ENCODE peak calls at places on chromosomes 16 and 17, in five cellular contexts. I, W, A, E and L are unnamed samples.

GRCh38 chr17:3974138-3974687 is 10.0 kb upstream of the ATP2A3 start:
- DNase-seq in I (no peak), W (no peak), A (no peak), E (no peak), L (no peak)

GRCh38 chr16:79599837-79600635 is 501 bp downstream of the MAF start:
- DNase-seq in I (peak; percentile 49), W (peak; percentile 51), A (peak; percentile 72), E (peak; percentile 63), L (peak; percentile 69)

GRCh38 chr17:28282596-28282995 is 36.4 kb upstream of the TMEM97 start:
- DNase-seq in I (peak; percentile 64), W (no peak), A (no peak), E (no peak), L (no peak)

GRCh38 chr16:31325171-31325570 is 29.8 kb upstream of the ITGAX start:
- DNase-seq in I (no peak), W (no peak), A (no peak), E (no peak), L (no peak)

GRCh38 chr16:29821663-29822115 is 1.4 kb downstream of the MVP start:
- DNase-seq in I (peak; percentile 64), W (peak; percentile 54), A (peak; percentile 61), E (no peak), L (no peak)

GRCh38 chr17:4394208-4395110 is 28.0 kb upstream of the UBE2G1 start:
- DNase-seq in I (no peak), W (no peak), A (no peak), E (no peak), L (no peak)

GRCh38 chr17:10318540-10318939 is 54.3 kb downstream of the MYH13 start:
- DNase-seq in I (no peak), W (no peak), A (no peak), E (no peak), L (no peak)

GRCh38 chr17:81239714-81240555 is 817 bp downstream of the NDUFAF8 start:
- DNase-seq in I (peak; percentile 54), W (no peak), A (no peak), E (peak; percentile 25), L (peak; percentile 31)

GRCh38 chr17:71024172-71024571 is 854.8 kb downstream of the KCNJ2 start:
- DNase-seq in I (no peak), W (no peak), A (no peak), E (no peak), L (no peak)

GRCh38 chr16:57667526-57668258 is 414 bp upstream of the ADGRG3 start:
- DNase-seq in I (peak; percentile 54), W (peak; percentile 50), A (no peak), E (peak; percentile 59), L (no peak)

GRCh38 chr17:45851464-45851863 is 6.8 kb downstream of the SPPL2C start:
- DNase-seq in I (no peak), W (no peak), A (no peak), E (no peak), L (no peak)

GRCh38 chr17:13508916-13509315 is 92.8 kb downstream of the HS3ST3A1 start:
- DNase-seq in I (no peak), W (no peak), A (no peak), E (no peak), L (no peak)

GRCh38 chr17:80283116-80283852 is 22.6 kb downstream of the RNF213 start:
- DNase-seq in I (no peak), W (no peak), A (no peak), E (no peak), L (no peak)

GRCh38 chr16:87829988-87830672 is 39.2 kb downstream of the SLC7A5 start:
- DNase-seq in I (peak; percentile 75), W (no peak), A (no peak), E (no peak), L (no peak)

GRCh38 chr16:48963901-48964615 is 317.6 kb downstream of the CBLN1 start:
- DNase-seq in I (peak; percentile 36), W (no peak), A (no peak), E (no peak), L (no peak)

GRCh38 chr17:82890926-82891678 is 51.3 kb upstream of the ZNF750 start:
- DNase-seq in I (no peak), W (peak; percentile 25), A (no peak), E (no peak), L (no peak)

GRCh38 chr17:82890339-82890730 is 50.5 kb upstream of the ZNF750 start:
- DNase-seq in I (no peak), W (peak; percentile 46), A (no peak), E (no peak), L (no peak)

GRCh38 chr17:82887255-82888164 is 47.7 kb upstream of the ZNF750 start:
- DNase-seq in I (no peak), W (peak; percentile 0), A (no peak), E (no peak), L (no peak)

GRCh38 chr17:82889496-82890338 is 49.9 kb upstream of the ZNF750 start:
- DNase-seq in I (no peak), W (peak; percentile 31), A (no peak), E (peak; percentile 93), L (no peak)

DNA sequence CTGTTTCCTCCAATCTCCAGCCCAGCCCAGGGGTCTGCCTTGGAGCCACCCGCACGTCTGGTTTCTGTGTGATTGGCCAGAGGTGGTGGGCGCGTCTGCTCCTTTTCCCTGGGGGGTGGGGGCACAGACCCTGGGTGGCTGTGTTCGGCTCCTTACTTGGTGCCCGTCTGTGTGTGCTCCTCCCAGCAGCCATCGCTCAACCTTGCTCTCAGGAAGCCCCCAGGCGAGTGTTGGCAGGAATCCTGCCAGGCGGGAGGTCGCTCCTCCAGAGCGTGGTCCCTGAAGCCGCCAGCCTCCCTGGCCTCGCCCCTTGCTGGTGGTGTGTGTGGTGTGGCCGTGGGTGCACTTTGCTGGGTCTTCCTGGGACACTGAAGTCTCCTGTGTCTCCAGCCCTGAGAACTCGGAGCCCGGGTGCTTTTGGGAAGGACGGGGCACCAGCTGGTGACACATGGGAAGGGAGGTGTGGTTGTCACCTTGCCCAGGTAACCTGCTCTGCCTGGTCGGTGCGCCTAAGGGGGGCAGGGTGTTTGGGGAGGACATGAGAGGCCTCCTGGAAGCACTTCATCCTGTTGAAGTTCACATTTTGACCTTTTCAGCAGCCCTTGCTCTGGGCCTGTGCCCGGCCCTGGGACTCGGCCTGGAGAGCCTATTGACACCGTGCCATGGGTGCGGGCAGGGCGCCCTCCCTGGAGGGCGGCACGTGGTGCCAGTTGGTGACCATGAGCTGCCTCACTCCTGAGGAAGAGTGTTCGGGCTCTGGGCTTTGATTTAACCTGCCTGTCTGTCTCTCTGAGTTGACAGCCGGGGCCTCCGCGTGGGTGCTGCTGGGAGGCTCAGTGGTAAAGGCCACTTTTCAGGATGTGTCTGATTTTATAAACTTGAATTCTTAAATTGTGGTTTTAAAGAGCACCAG is 49.0 kb upstream of the ZNF750 start:
- DNase-seq in I (no peak), W (peak; percentile 84), A (no peak), E (peak; percentile 92), L (peak; percentile 48)
- H3K4me1 ChIP-seq in I (no peaks in the 10 kb centered on the region), W (peaks cover 29% of the 10 kb centered on the region), A (no peaks in the 10 kb centered on the region), E (peaks cover 69% of the 10 kb centered on the region), L (peaks cover 5% of the 10 kb centered on the region)

DNA sequence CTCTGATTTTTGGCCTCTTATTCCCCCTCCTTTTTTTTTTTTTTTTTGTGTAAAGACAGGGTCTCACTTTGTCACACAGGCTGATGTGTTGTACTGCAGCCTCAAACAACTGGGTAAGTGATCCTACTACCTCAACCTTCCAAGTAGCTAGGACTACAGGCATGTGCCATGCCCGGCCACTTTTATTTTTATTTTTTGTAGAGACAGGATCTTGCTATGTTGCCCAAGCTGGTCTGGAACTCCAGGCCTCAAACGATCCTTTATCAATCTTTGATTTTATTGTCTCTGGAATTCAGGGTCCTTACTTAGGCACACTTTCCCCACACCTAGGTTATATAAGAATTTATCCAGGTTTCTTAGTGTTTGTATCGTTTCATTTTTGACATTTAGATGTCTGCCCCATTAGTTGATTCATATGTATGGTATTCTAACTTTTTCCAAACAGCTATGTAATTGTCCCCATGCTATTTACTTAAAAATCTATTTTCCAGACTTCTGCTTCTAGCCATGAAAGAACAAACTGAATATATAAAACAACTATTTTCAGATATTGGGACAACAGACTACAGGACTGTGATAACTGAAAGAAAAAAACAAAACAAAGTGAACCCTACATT is 13.9 kb downstream of the CMC2 start:
- DNase-seq in I (no peak), W (no peak), A (no peak), E (no peak), L (no peak)
- H3K27ac ChIP-seq in I (peak overlapping the region; percentile 60), W (peak overlapping the region; percentile 48), A (peak overlapping the region; percentile 23), E (no peak overlapping the region), L (no peak overlapping the region)

GRCh38 chr17:76707985-76708807 is 2.6 kb downstream of the MXRA7 start:
- DNase-seq in I (no peak), W (peak; percentile 51), A (no peak), E (peak; percentile 35), L (peak; percentile 67)

GRCh38 chr17:76702941-76703637 is 7.7 kb downstream of the MXRA7 start:
- DNase-seq in I (no peak), W (peak; percentile 22), A (no peak), E (no peak), L (peak; percentile 54)

GRCh38 chr17:76701471-76701967 is 9.2 kb downstream of the MXRA7 start:
- DNase-seq in I (no peak), W (peak; percentile 28), A (no peak), E (no peak), L (no peak)

GRCh38 chr17:76706817-76707216 is 3.9 kb downstream of the MXRA7 start:
- DNase-seq in I (no peak), W (no peak), A (no peak), E (no peak), L (no peak)

DNA sequence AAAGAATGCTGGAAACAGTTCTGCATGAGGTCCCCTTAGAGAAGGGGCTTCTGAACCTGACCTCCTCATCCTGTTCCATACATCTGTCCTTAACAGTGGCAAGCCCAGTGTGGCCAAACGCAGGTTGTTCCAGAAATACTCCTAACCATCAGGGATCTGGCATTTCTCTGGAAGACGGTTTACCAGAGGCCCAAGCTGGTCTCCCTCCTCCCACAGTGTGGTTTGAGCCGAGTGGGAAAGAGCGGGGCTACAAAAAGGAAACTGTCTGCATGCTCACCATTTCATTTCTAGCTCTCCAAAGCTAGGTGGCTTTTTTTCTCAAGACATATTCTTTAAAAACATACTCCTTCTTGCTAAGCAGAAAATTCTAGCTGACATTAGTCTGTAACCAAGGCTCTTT is 6.0 kb downstream of the MXRA7 start:
- DNase-seq in I (no peak), W (no peak), A (no peak), E (no peak), L (no peak)
- TF ChIP-seq CTCF in I (no peak), W (no peak), A (no peak), E (no peak), L (no peak)

GRCh38 chr16:85475691-85476300 is 137.3 kb upstream of the GSE1 start:
- DNase-seq in I (no peak), W (no peak), A (no peak), E (no peak), L (no peak)

GRCh38 chr16:85474808-85475207 is 138.3 kb upstream of the GSE1 start:
- DNase-seq in I (no peak), W (no peak), A (no peak), E (no peak), L (peak; percentile 32)

GRCh38 chr16:85477801-85478363 is 135.2 kb upstream of the GSE1 start:
- DNase-seq in I (no peak), W (no peak), A (no peak), E (no peak), L (no peak)

GRCh38 chr16:85475233-85475632 is 137.9 kb upstream of the GSE1 start:
- DNase-seq in I (no peak), W (no peak), A (peak; percentile 58), E (no peak), L (no peak)

DNA sequence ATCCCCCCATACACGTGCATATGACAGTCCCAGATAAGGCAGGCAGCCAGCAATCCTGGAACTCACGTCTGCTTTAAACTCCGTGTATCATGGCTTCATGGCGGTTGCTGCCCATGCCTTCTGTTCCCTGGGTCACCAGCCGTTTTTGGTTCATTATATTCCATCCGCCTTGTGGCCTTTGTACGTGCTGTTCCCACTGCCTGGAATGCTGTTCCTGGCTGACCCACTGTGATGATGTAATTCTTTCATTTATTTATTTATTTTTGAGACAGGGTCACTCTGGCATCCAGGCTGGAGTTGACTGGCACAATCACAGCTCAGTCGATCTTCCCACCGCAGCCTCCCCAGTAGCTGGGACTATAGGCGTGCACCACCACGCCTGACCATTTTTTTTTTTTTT is 136.7 kb upstream of the GSE1 start:
- DNase-seq in I (no peak), W (no peak), A (no peak), E (no peak), L (no peak)
- H3K4me1 ChIP-seq in I (peaks cover 3% of the 10 kb centered on the region), W (no peaks in the 10 kb centered on the region), A (peaks cover 15% of the 10 kb centered on the region), E (peaks cover 10% of the 10 kb centered on the region), L (peaks cover 47% of the 10 kb centered on the region)